ENCODE peak calls at places on chromosome 22, in nine cellular contexts. O, K, Z, H, W, X, M, Q and C are unnamed samples.

GRCh38 chr22:23698094-23698493 is 7.3 kb downstream of the RGL4 start:
- DNase-seq in O (no peak), K (no peak), Z (no peak), H (no peak), W (no peak), X (no peak), M (no peak), Q (no peak), C (no peak)

GRCh38 chr22:44685384-44686056 is 16.5 kb upstream of the PRR5 start:
- DNase-seq in O (peak; percentile 35), K (peak; percentile 15), Z (peak; percentile 89), H (peak; percentile 72), W (peak; percentile 77), X (peak; percentile 45), M (peak; percentile 64), Q (peak; percentile 60), C (peak; percentile 84)

GRCh38 chr22:24140357-24140756 is 40.9 kb upstream of the SUSD2 start:
- DNase-seq in O (no peak), K (no peak), Z (no peak), H (no peak), W (no peak), X (no peak), M (no peak), Q (no peak), C (no peak)

GRCh38 chr22:28997342-28997741 is 64.3 kb downstream of the C22orf31 start:
- DNase-seq in O (no peak), K (no peak), Z (no peak), H (no peak), W (no peak), X (no peak), M (no peak), Q (no peak), C (no peak)

GRCh38 chr22:30204742-30205111 is 41.8 kb downstream of the LIF start:
- DNase-seq in O (no peak), K (no peak), Z (peak; percentile 93), H (no peak), W (no peak), X (no peak), M (no peak), Q (peak; percentile 80), C (peak; percentile 67)

GRCh38 chr22:19766506-19767426 is 6.2 kb downstream of the TBX1 start:
- DNase-seq in O (peak; percentile 50), K (peak; percentile 30), Z (peak; percentile 45), H (peak; percentile 86), W (peak; percentile 56), X (no peak), M (peak; percentile 60), Q (peak; percentile 78), C (peak; percentile 47)

GRCh38 chr22:36285017-36285416 is 32.1 kb downstream of the APOL1 start:
- DNase-seq in O (no peak), K (no peak), Z (no peak), H (no peak), W (no peak), X (no peak), M (no peak), Q (no peak), C (no peak)

GRCh38 chr22:45548991-45549736 is 46.5 kb downstream of the FBLN1 start:
- DNase-seq in O (peak; percentile 37), K (no peak), Z (peak; percentile 97), H (peak; percentile 49), W (peak; percentile 14), X (peak; percentile 72), M (no peak), Q (no peak), C (peak; percentile 82)

GRCh38 chr22:34943830-34944229 is 122.1 kb upstream of the ISX start:
- DNase-seq in O (no peak), K (no peak), Z (no peak), H (peak; percentile 11), W (peak; percentile 13), X (no peak), M (no peak), Q (no peak), C (no peak)

GRCh38 chr22:19040581-19041402 is 81.4 kb downstream of the DGCR2 start:
- DNase-seq in O (no peak), K (no peak), Z (no peak), H (no peak), W (no peak), X (no peak), M (no peak), Q (no peak), C (no peak)

GRCh38 chr22:45552017-45552411 is 49.3 kb downstream of the FBLN1 start:
- DNase-seq in O (no peak), K (no peak), Z (no peak), H (peak; percentile 38), W (no peak), X (no peak), M (no peak), Q (no peak), C (no peak)

GRCh38 chr22:29478326-29479276 is 1.4 kb upstream of the NEFH start:
- DNase-seq in O (no peak), K (no peak), Z (peak; percentile 51), H (peak; percentile 71), W (peak; percentile 82), X (no peak), M (no peak), Q (peak; percentile 52), C (peak; percentile 55)

GRCh38 chr22:37844904-37845334 is 785 bp upstream of the ANKRD54 start:
- DNase-seq in O (no peak), K (no peak), Z (peak; percentile 48), H (no peak), W (no peak), X (no peak), M (no peak), Q (no peak), C (no peak)

GRCh38 chr22:36243996-36244395 is 4.7 kb upstream of the APOL2 start:
- DNase-seq in O (no peak), K (no peak), Z (no peak), H (no peak), W (no peak), X (no peak), M (no peak), Q (no peak), C (no peak)

GRCh38 chr22:24324137-24324536 is 53.5 kb downstream of the SPECC1L start:
- DNase-seq in O (no peak), K (no peak), Z (no peak), H (no peak), W (no peak), X (no peak), M (no peak), Q (no peak), C (no peak)

GRCh38 chr22:19287889-19288288 is 3.6 kb downstream of the CLTCL1 start:
- DNase-seq in O (no peak), K (no peak), Z (peak; percentile 91), H (no peak), W (no peak), X (peak; percentile 44), M (no peak), Q (no peak), C (peak; percentile 29)

GRCh38 chr22:17907731-17908051 is 116.7 kb downstream of the MICAL3 start:
- DNase-seq in O (no peak), K (no peak), Z (peak; percentile 35), H (no peak), W (no peak), X (no peak), M (no peak), Q (no peak), C (no peak)
- TF ChIP-seq EZH2phosphoT487 in O (no peak), K (no peak), Z (no peak), H (no peak), W (no peak), X (no peak), M (no peak), Q (no peak), C (no peak)

GRCh38 chr22:27310966-27311665 is 490.4 kb downstream of the MN1 start:
- DNase-seq in O (no peak), K (no peak), Z (no peak), H (peak; percentile 51), W (peak; percentile 58), X (no peak), M (no peak), Q (no peak), C (no peak)
- TF ChIP-seq EZH2phosphoT487 in O (no peak), K (no peak), Z (no peak), H (no peak), W (no peak), X (no peak), M (no peak), Q (no peak), C (no peak)

GRCh38 chr22:40199852-40200251 is 22.1 kb downstream of the TNRC6B start:
- DNase-seq in O (no peak), K (no peak), Z (no peak), H (no peak), W (no peak), X (no peak), M (no peak), Q (no peak), C (no peak)

GRCh38 chr22:40194656-40195055 is 16.9 kb downstream of the TNRC6B start:
- DNase-seq in O (no peak), K (no peak), Z (no peak), H (peak; percentile 48), W (no peak), X (no peak), M (no peak), Q (no peak), C (no peak)

GRCh38 chr22:40193429-40194421 is 16.0 kb downstream of the TNRC6B start:
- DNase-seq in O (no peak), K (no peak), Z (peak; percentile 33), H (peak; percentile 94), W (peak; percentile 55), X (peak; percentile 31), M (no peak), Q (no peak), C (peak; percentile 60)

GRCh38 chr22:40199223-40199622 is 21.5 kb downstream of the TNRC6B start:
- DNase-seq in O (no peak), K (no peak), Z (no peak), H (no peak), W (no peak), X (no peak), M (no peak), Q (no peak), C (no peak)

DNA sequence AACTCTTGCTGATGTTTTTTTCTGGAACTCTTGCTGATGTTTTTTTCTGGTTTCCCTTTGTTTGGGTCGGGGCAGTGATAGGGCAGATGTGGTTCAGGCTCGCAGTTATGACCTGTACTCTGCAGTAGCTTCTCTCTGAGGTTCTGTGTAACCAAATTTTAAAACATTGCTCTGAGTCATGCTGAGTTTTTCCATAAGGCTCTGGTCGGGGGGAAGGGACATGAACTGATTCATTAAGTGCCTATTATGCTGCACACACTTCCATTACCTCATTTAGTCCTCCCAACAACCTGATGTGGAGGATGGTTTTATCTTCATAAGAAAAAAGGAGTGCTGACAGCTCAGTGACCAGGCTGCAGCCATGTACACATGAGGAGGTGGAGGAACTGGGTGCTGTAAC is 18.9 kb downstream of the TNRC6B start:
- DNase-seq in O (no peak), K (no peak), Z (peak; percentile 98), H (no peak), W (no peak), X (peak; percentile 84), M (no peak), Q (no peak), C (peak; percentile 47)
- TF ChIP-seq EZH2phosphoT487 in O (no peak), K (no peak), Z (no peak), H (no peak), W (no peak), X (no peak), M (no peak), Q (no peak), C (no peak)

DNA sequence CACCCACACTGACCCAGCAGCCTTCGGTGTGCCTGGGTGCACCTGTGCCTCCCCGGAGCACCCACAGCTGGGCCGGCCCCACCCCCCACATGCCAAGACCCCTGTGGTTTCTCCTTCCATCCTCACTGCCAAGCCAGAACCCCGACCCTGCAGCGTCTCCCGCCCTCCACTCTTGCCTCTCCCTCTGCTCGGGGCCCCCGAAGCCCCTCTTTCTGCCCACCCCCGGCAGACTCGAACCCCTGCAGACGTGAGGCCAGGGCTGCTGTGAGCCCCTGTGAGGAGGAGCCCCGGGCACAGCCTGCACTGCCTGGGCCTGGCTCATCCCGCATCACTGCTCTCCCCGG is 521.1 kb downstream of the BRD1 start:
- DNase-seq in O (no peak), K (no peak), Z (no peak), H (no peak), W (no peak), X (no peak), M (no peak), Q (no peak), C (no peak)
- TF ChIP-seq EZH2phosphoT487 in O (no peak), K (no peak), Z (no peak), H (no peak), W (no peak), X (no peak), M (no peak), Q (no peak), C (no peak)